ENCODE peak calls at places on chromosomes 16 and 17, in four cellular contexts. O, T, A and F are unnamed samples.

GRCh38 chr17:70190959-70191805 is 21.9 kb downstream of the KCNJ2 start:
- DNase-seq in O (no peak), T (no peak), A (no peak), F (peak; percentile 84)

GRCh38 chr17:35312790-35313711 is 60.4 kb downstream of the SLFN11 start:
- DNase-seq in O (peak; percentile 47), T (peak; percentile 90), A (peak; percentile 79), F (peak; percentile 77)

GRCh38 chr16:88854306-88855111 is 2.2 kb downstream of the GALNS start:
- DNase-seq in O (no peak), T (no peak), A (no peak), F (no peak)

GRCh38 chr16:73396556-73396955 is 348.6 kb upstream of the ZFHX3 start:
- DNase-seq in O (no peak), T (no peak), A (no peak), F (no peak)

GRCh38 chr17:28110184-28110583 is 67.7 kb downstream of the NLK start:
- DNase-seq in O (no peak), T (no peak), A (no peak), F (no peak)

GRCh38 chr16:8109510-8110369 is 480.6 kb downstream of the TMEM114 start:
- DNase-seq in O (no peak), T (no peak), A (no peak), F (no peak)

GRCh38 chr16:54928016-54928356 is 2.7 kb upstream of the IRX5 start:
- DNase-seq in O (no peak), T (peak; percentile 51), A (peak; percentile 51), F (peak; percentile 43)

GRCh38 chr16:69187387-69187890 is 475 bp downstream of the SNTB2 start:
- DNase-seq in O (no peak), T (no peak), A (peak; percentile 78), F (peak; percentile 46)

GRCh38 chr16:72992142-72992601 is 55.8 kb downstream of the ZFHX3 start:
- DNase-seq in O (no peak), T (no peak), A (peak; percentile 85), F (no peak)

GRCh38 chr16:19664166-19664565 is 53.9 kb downstream of the KNOP1 start:
- DNase-seq in O (no peak), T (no peak), A (no peak), F (no peak)

GRCh38 chr17:40529991-40530390 is 28.6 kb upstream of the TNS4 start:
- DNase-seq in O (no peak), T (no peak), A (no peak), F (peak; percentile 50)

GRCh38 chr16:24838554-24839266 is 7.1 kb upstream of the SLC5A11 start:
- DNase-seq in O (no peak), T (peak; percentile 74), A (no peak), F (peak; percentile 69)

GRCh38 chr17:82014971-82015310 is 7.7 kb downstream of the CENPX start:
- DNase-seq in O (no peak), T (no peak), A (no peak), F (no peak)

GRCh38 chr17:80219013-80219776 is 938 bp downstream of the SGSH start:
- DNase-seq in O (peak; percentile 86), T (peak; percentile 64), A (no peak), F (peak; percentile 52)

GRCh38 chr16:56237451-56237930 is 46.2 kb downstream of the GNAO1 start:
- DNase-seq in O (no peak), T (no peak), A (no peak), F (no peak)

GRCh38 chr17:72423286-72423589 is 302.4 kb downstream of the SOX9 start:
- DNase-seq in O (no peak), T (peak; percentile 46), A (no peak), F (no peak)

GRCh38 chr17:75769536-75769935 is 4.5 kb upstream of the GALK1 start:
- DNase-seq in O (no peak), T (no peak), A (no peak), F (no peak)

GRCh38 chr17:82595893-82596292 is 52.4 kb downstream of the WDR45B start:
- DNase-seq in O (no peak), T (no peak), A (no peak), F (no peak)

GRCh38 chr17:29124135-29124930 is 55.9 kb downstream of the MYO18A start:
- DNase-seq in O (peak; percentile 61), T (peak; percentile 91), A (peak; percentile 72), F (peak; percentile 80)

GRCh38 chr17:68169840-68170239 is 78.0 kb upstream of the AMZ2 start:
- DNase-seq in O (no peak), T (no peak), A (no peak), F (no peak)

GRCh38 chr16:75105306-75106061 is 11.1 kb downstream of the LDHD start:
- DNase-seq in O (no peak), T (peak; percentile 50), A (no peak), F (no peak)

GRCh38 chr17:969767-970387 is 9.7 kb downstream of the NXN start:
- DNase-seq in O (no peak), T (no peak), A (peak; percentile 12), F (peak; percentile 47)

GRCh38 chr16:73058616-73059409 is 10.9 kb upstream of the ZFHX3 start:
- DNase-seq in O (no peak), T (peak; percentile 71), A (peak; percentile 88), F (peak; percentile 58)

GRCh38 chr17:32525116-32525515 is 38.3 kb downstream of the CDK5R1 start:
- DNase-seq in O (no peak), T (peak; percentile 85), A (no peak), F (no peak)

GRCh38 chr16:72434159-72434558 is 262.2 kb upstream of the PMFBP1 start:
- DNase-seq in O (no peak), T (peak; percentile 64), A (no peak), F (peak; percentile 37)

GRCh38 chr16:68921654-68922053 is 78.3 kb downstream of the TANGO6 start:
- DNase-seq in O (no peak), T (peak; percentile 60), A (no peak), F (peak; percentile 99)

GRCh38 chr17:68498479-68499326 is 13.5 kb upstream of the PRKAR1A start:
- DNase-seq in O (no peak), T (no peak), A (no peak), F (no peak)

GRCh38 chr17:58156839-58157803 is 8.9 kb downstream of the OR4D1 start:
- DNase-seq in O (no peak), T (peak; percentile 1), A (peak; percentile 77), F (peak; percentile 17)

GRCh38 chr17:45364531-45365390 is 47.9 kb upstream of the MAP3K14 start:
- DNase-seq in O (no peak), T (peak; percentile 63), A (peak; percentile 66), F (no peak)

GRCh38 chr17:49341356-49341755 is 20.7 kb downstream of the ZNF652 start:
- DNase-seq in O (no peak), T (peak; percentile 27), A (no peak), F (no peak)

GRCh38 chr17:56635640-56636039 is 42.1 kb downstream of the NOG start:
- DNase-seq in O (no peak), T (no peak), A (no peak), F (no peak)

GRCh38 chr16:51151951-51152663 is 1.0 kb upstream of the SALL1 start:
- DNase-seq in O (no peak), T (peak; percentile 28), A (peak; percentile 96), F (no peak)

GRCh38 chr17:63082952-63083351 is 116.9 kb downstream of the TANC2 start:
- DNase-seq in O (no peak), T (peak; percentile 34), A (no peak), F (peak; percentile 40)

GRCh38 chr17:81066072-81066471 is 31.1 kb downstream of the BAIAP2 start:
- DNase-seq in O (no peak), T (no peak), A (no peak), F (peak; percentile 67)

GRCh38 chr17:73798111-73798748 is 154.0 kb upstream of the SDK2 start:
- DNase-seq in O (no peak), T (peak; percentile 94), A (no peak), F (peak; percentile 52)

GRCh38 chr17:55609737-55610201 is 98.5 kb upstream of the SMIM36 start:
- DNase-seq in O (no peak), T (peak; percentile 95), A (no peak), F (no peak)

DNA sequence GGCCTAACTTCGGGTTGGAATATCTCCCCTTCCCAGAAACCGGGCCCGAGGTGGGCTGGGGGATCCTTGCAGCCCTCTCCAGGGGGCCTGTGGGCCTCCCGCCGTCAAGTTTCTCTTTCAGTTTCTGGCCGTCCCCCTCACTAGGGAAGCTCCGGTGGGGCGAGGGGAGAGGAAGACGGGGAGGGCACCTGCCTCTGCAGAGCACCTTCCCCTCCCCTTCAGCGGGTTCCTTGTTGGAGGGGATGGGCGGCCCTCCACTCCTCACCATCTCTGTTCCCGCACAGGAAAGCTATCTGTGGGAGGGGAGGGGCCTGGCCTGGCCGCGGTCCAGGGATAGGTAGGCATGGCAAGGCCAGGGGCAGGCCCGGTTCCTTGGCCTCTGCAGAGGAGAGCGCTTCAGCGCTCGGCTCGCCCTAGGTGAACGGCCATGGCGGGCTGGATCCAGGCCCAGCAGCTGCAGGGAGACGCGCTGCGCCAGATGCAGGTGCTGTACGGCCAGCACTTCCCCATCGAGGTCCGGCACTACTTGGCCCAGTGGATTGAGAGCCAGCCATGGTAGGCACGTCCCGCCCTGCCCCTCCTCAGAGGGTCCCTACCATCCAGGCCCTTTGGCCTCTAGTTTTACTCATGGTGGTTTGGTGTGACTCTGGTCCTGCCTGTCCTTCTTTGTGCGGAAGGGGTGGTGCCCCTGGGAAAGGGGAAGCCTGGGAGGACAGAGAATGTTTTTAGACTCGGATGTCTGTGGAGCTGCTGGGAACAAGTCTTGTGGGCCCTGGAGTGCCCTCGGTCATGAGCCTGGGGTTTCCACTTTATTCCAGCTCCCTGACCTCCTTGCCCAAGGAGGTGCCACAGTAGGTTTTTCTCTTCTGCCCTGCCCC is 926 bp downstream of the STAT5A start:
- DNase-seq in O (no peak), T (no peak), A (no peak), F (no peak)
- H3K4me3 ChIP-seq in O (peak overlapping the region; percentile 51), T (peak overlapping the region; percentile 56), A (peak overlapping the region; percentile 58), F (no peak overlapping the region)

GRCh38 chr17:64418506-64419339 is 28.1 kb upstream of the PECAM1 start:
- DNase-seq in O (no peak), T (peak; percentile 82), A (peak; percentile 69), F (peak; percentile 62)
- TF ChIP-seq CTCF in O (peak; percentile 67), T (peak; percentile 70), A (peak; percentile 79), F (peak; percentile 66)

DNA sequence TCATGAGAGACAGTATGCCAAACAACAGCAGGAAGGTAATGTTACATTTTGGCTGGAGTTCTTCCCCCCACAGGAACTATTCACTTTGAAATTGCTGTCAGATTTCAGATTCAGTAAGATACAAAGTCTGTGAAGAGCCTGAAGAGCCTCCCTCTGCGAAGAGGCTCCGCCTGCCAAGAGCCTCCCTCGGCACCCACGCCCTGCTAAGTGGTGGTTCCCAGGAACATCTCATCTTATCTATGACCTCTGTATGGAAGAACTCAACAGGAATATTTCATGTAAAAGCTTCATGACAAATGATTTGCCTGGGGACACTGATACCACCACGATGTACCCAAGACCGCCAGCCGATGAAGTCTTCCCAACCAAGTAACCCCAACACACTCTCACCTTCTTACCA is 3.2 kb downstream of the ZC3H7A start:
- DNase-seq in O (no peak), T (peak; percentile 56), A (no peak), F (no peak)
- H3K4me3 ChIP-seq in O (no peak overlapping the region), T (no peak overlapping the region), A (no peak overlapping the region), F (no peak overlapping the region)

DNA sequence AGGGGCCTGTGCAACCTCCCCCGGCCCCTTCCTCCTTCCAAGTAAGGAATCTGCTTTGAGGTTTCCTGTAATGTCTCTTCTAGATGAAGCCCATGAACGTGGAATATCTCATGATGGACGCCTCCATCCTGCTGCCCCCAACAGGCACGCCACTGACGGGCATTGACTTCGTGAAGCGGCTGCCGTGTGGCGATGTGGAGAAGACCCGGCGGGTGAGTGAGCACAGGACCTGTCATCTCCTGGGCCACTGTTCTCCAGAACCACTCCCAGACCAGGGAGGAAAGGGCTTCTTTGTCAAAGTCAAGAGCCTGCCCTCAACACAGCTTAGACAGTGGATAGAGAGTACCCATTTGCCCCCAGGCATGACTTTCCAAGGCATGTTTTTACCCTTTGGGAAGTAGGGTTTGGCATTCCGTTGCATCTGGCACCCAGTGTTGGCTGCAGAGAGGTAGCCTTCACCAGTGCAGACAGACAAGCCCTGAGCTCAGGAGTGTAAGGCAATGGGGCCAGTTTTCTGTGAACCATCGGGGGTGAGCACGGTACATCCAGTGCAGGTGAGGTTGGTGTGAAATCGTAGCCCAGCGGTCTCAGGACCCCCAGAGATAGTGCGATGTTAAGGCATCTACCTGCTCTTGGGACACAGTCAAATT is 107.2 kb downstream of the CLEC16A start:
- DNase-seq in O (no peak), T (no peak), A (no peak), F (no peak)
- TF ChIP-seq CTCF in O (no peak), T (no peak), A (no peak), F (no peak)